ENCODE peak calls at places on chromosome 10, in seven cellular contexts. One of them, this sample, is unnamed.
A peak's percentile ranks its signal among the peaks of the same experiment; 100 is the strongest.

GRCh38 chr10:95237376-95238170 is 43.5 kb downstream of the ACSM6 start:
- DNase-seq in heart right ventricle: no peak
- DNase-seq in kidney epithelial cell: no peak
- DNase-seq in T47D: no peak
- DNase-seq in NCI-H1417: peak; percentile 11
- DNase-seq in activated CD4-positive, alpha-beta T cell treated with anti-CD3 and anti-CD28 coated beads for 48 hours: no peak
- DNase-seq in OCI-LY7: peak; percentile 40
- DNase-seq in this sample: no peak

GRCh38 chr10:122664501-122664900 is 35.1 kb downstream of the C10orf120 start:
- DNase-seq in T47D: no peak
- DNase-seq in activated CD4-positive, alpha-beta T cell treated with anti-CD3 and anti-CD28 coated beads for 48 hours: no peak
- DNase-seq in kidney epithelial cell: no peak
- DNase-seq in OCI-LY7: no peak
- DNase-seq in NCI-H1417: no peak
- DNase-seq in heart right ventricle: no peak
- DNase-seq in this sample: no peak

GRCh38 chr10:68796609-68797008 is 30.7 kb upstream of the STOX1 start:
- DNase-seq in NCI-H1417: no peak
- DNase-seq in activated CD4-positive, alpha-beta T cell treated with anti-CD3 and anti-CD28 coated beads for 48 hours: no peak
- DNase-seq in heart right ventricle: no peak
- DNase-seq in OCI-LY7: no peak
- DNase-seq in T47D: no peak
- DNase-seq in kidney epithelial cell: no peak
- DNase-seq in this sample: no peak

GRCh38 chr10:129741978-129742741 is 221.9 kb downstream of the EBF3 start:
- DNase-seq in OCI-LY7: no peak
- DNase-seq in kidney epithelial cell: no peak
- DNase-seq in heart right ventricle: no peak
- DNase-seq in activated CD4-positive, alpha-beta T cell treated with anti-CD3 and anti-CD28 coated beads for 48 hours: no peak
- DNase-seq in NCI-H1417: no peak
- DNase-seq in T47D: no peak
- DNase-seq in this sample: no peak

GRCh38 chr10:80108576-80109239 is 23.8 kb upstream of the PLAC9 start:
- DNase-seq in heart right ventricle: no peak
- DNase-seq in kidney epithelial cell: no peak
- DNase-seq in activated CD4-positive, alpha-beta T cell treated with anti-CD3 and anti-CD28 coated beads for 48 hours: no peak
- DNase-seq in OCI-LY7: no peak
- DNase-seq in NCI-H1417: no peak
- DNase-seq in T47D: no peak
- DNase-seq in this sample: no peak

GRCh38 chr10:33248638-33249037 is 85.8 kb downstream of the NRP1 start:
- DNase-seq in OCI-LY7: peak; percentile 3
- DNase-seq in T47D: no peak
- DNase-seq in kidney epithelial cell: no peak
- DNase-seq in NCI-H1417: no peak
- DNase-seq in activated CD4-positive, alpha-beta T cell treated with anti-CD3 and anti-CD28 coated beads for 48 hours: no peak
- DNase-seq in heart right ventricle: no peak
- DNase-seq in this sample: peak; percentile 18

GRCh38 chr10:607545-608196 is 81.8 kb downstream of the DIP2C start:
- DNase-seq in heart right ventricle: no peak
- DNase-seq in T47D: no peak
- DNase-seq in kidney epithelial cell: no peak
- DNase-seq in OCI-LY7: no peak
- DNase-seq in NCI-H1417: no peak
- DNase-seq in activated CD4-positive, alpha-beta T cell treated with anti-CD3 and anti-CD28 coated beads for 48 hours: no peak
- DNase-seq in this sample: no peak

GRCh38 chr10:122143238-122143841 is 127.8 kb upstream of the BTBD16 start:
- DNase-seq in T47D: peak; percentile 45
- DNase-seq in heart right ventricle: no peak
- DNase-seq in activated CD4-positive, alpha-beta T cell treated with anti-CD3 and anti-CD28 coated beads for 48 hours: no peak
- DNase-seq in kidney epithelial cell: no peak
- DNase-seq in NCI-H1417: no peak
- DNase-seq in OCI-LY7: no peak
- DNase-seq in this sample: no peak

GRCh38 chr10:122152544-122152943 is 118.6 kb upstream of the BTBD16 start:
- DNase-seq in T47D: no peak
- DNase-seq in OCI-LY7: no peak
- DNase-seq in activated CD4-positive, alpha-beta T cell treated with anti-CD3 and anti-CD28 coated beads for 48 hours: no peak
- DNase-seq in NCI-H1417: no peak
- DNase-seq in kidney epithelial cell: no peak
- DNase-seq in heart right ventricle: peak; percentile 80
- DNase-seq in this sample: no peak

GRCh38 chr10:79202188-79203013 is 133.6 kb downstream of the ZMIZ1 start:
- DNase-seq in NCI-H1417: no peak
- DNase-seq in kidney epithelial cell: no peak
- DNase-seq in heart right ventricle: peak; percentile 49
- DNase-seq in OCI-LY7: peak; percentile 71
- DNase-seq in activated CD4-positive, alpha-beta T cell treated with anti-CD3 and anti-CD28 coated beads for 48 hours: peak; percentile 62
- DNase-seq in T47D: no peak
- DNase-seq in this sample: peak; percentile 67

GRCh38 chr10:60235001-60235400 is 154.7 kb downstream of the ANK3 start:
- DNase-seq in kidney epithelial cell: peak; percentile 9
- DNase-seq in heart right ventricle: no peak
- DNase-seq in NCI-H1417: no peak
- DNase-seq in T47D: no peak
- DNase-seq in OCI-LY7: no peak
- DNase-seq in activated CD4-positive, alpha-beta T cell treated with anti-CD3 and anti-CD28 coated beads for 48 hours: no peak
- DNase-seq in this sample: no peak

GRCh38 chr10:22022257-22023051 is 18.9 kb upstream of the DNAJC1 start:
- DNase-seq in kidney epithelial cell: no peak
- DNase-seq in activated CD4-positive, alpha-beta T cell treated with anti-CD3 and anti-CD28 coated beads for 48 hours: peak; percentile 55
- DNase-seq in T47D: no peak
- DNase-seq in NCI-H1417: no peak
- DNase-seq in OCI-LY7: peak; percentile 4
- DNase-seq in heart right ventricle: peak; percentile 14
- DNase-seq in this sample: peak; percentile 55

GRCh38 chr10:47420305-47421056 is 36.4 kb upstream of the ZNF488 start:
- DNase-seq in OCI-LY7: no peak
- DNase-seq in heart right ventricle: no peak
- DNase-seq in kidney epithelial cell: no peak
- DNase-seq in T47D: no peak
- DNase-seq in activated CD4-positive, alpha-beta T cell treated with anti-CD3 and anti-CD28 coated beads for 48 hours: no peak
- DNase-seq in NCI-H1417: no peak
- DNase-seq in this sample: no peak

GRCh38 chr10:7670157-7670556 is 3.4 kb upstream of the ITIH5 start:
- DNase-seq in T47D: no peak
- DNase-seq in activated CD4-positive, alpha-beta T cell treated with anti-CD3 and anti-CD28 coated beads for 48 hours: no peak
- DNase-seq in kidney epithelial cell: no peak
- DNase-seq in OCI-LY7: no peak
- DNase-seq in NCI-H1417: no peak
- DNase-seq in heart right ventricle: no peak
- DNase-seq in this sample: no peak

GRCh38 chr10:73768881-73769280 is 13.0 kb upstream of the CHCHD1 start:
- DNase-seq in OCI-LY7: peak; percentile 81
- DNase-seq in T47D: no peak
- DNase-seq in kidney epithelial cell: no peak
- DNase-seq in heart right ventricle: no peak
- DNase-seq in NCI-H1417: no peak
- DNase-seq in activated CD4-positive, alpha-beta T cell treated with anti-CD3 and anti-CD28 coated beads for 48 hours: peak; percentile 73
- DNase-seq in this sample: no peak

GRCh38 chr10:113322843-113323242 is 230.0 kb upstream of the HABP2 start:
- DNase-seq in T47D: no peak
- DNase-seq in OCI-LY7: no peak
- DNase-seq in kidney epithelial cell: no peak
- DNase-seq in activated CD4-positive, alpha-beta T cell treated with anti-CD3 and anti-CD28 coated beads for 48 hours: no peak
- DNase-seq in heart right ventricle: no peak
- DNase-seq in NCI-H1417: no peak
- DNase-seq in this sample: no peak

GRCh38 chr10:7260412-7260900 is 150.4 kb downstream of the SFMBT2 start:
- DNase-seq in OCI-LY7: peak; percentile 79
- DNase-seq in NCI-H1417: peak; percentile 8
- DNase-seq in T47D: peak; percentile 38
- DNase-seq in activated CD4-positive, alpha-beta T cell treated with anti-CD3 and anti-CD28 coated beads for 48 hours: no peak
- DNase-seq in heart right ventricle: no peak
- DNase-seq in kidney epithelial cell: peak; percentile 18
- DNase-seq in this sample: peak; percentile 76

GRCh38 chr10:27745719-27746363 is at the start of gene MKX:
- DNase-seq in activated CD4-positive, alpha-beta T cell treated with anti-CD3 and anti-CD28 coated beads for 48 hours: peak; percentile 56
- DNase-seq in heart right ventricle: no peak
- DNase-seq in T47D: no peak
- DNase-seq in OCI-LY7: no peak
- DNase-seq in NCI-H1417: peak; percentile 68
- DNase-seq in kidney epithelial cell: no peak
- DNase-seq in this sample: no peak

GRCh38 chr10:119120413-119120867 is 16.5 kb downstream of the DENND10 start:
- DNase-seq in heart right ventricle: no peak
- DNase-seq in kidney epithelial cell: no peak
- DNase-seq in OCI-LY7: peak; percentile 55
- DNase-seq in NCI-H1417: no peak
- DNase-seq in T47D: no peak
- DNase-seq in activated CD4-positive, alpha-beta T cell treated with anti-CD3 and anti-CD28 coated beads for 48 hours: no peak
- DNase-seq in this sample: peak; percentile 59

GRCh38 chr10:52950578-52950977 is 178.0 kb upstream of the MBL2 start:
- DNase-seq in NCI-H1417: no peak
- DNase-seq in OCI-LY7: no peak
- DNase-seq in T47D: no peak
- DNase-seq in heart right ventricle: no peak
- DNase-seq in activated CD4-positive, alpha-beta T cell treated with anti-CD3 and anti-CD28 coated beads for 48 hours: no peak
- DNase-seq in kidney epithelial cell: no peak
- DNase-seq in this sample: no peak

GRCh38 chr10:99612167-99612831 is 7.9 kb downstream of the SLC25A28 start:
- DNase-seq in OCI-LY7: peak; percentile 66
- DNase-seq in T47D: peak; percentile 74
- DNase-seq in activated CD4-positive, alpha-beta T cell treated with anti-CD3 and anti-CD28 coated beads for 48 hours: no peak
- DNase-seq in kidney epithelial cell: no peak
- DNase-seq in NCI-H1417: peak; percentile 22
- DNase-seq in heart right ventricle: no peak
- DNase-seq in this sample: peak; percentile 78

GRCh38 chr10:107169516-107169915 is 5.0 kb upstream of the SORCS1 start:
- DNase-seq in heart right ventricle: no peak
- DNase-seq in NCI-H1417: no peak
- DNase-seq in kidney epithelial cell: no peak
- DNase-seq in activated CD4-positive, alpha-beta T cell treated with anti-CD3 and anti-CD28 coated beads for 48 hours: no peak
- DNase-seq in OCI-LY7: no peak
- DNase-seq in T47D: no peak
- DNase-seq in this sample: peak; percentile 41

GRCh38 chr10:91788527-91788926 is 9.7 kb upstream of the TNKS2 start:
- DNase-seq in activated CD4-positive, alpha-beta T cell treated with anti-CD3 and anti-CD28 coated beads for 48 hours: no peak
- DNase-seq in NCI-H1417: no peak
- DNase-seq in OCI-LY7: no peak
- DNase-seq in kidney epithelial cell: no peak
- DNase-seq in heart right ventricle: no peak
- DNase-seq in T47D: no peak
- DNase-seq in this sample: no peak

GRCh38 chr10:70729763-70730357 is 55.3 kb downstream of the TBATA start:
- DNase-seq in heart right ventricle: no peak
- DNase-seq in T47D: no peak
- DNase-seq in OCI-LY7: no peak
- DNase-seq in kidney epithelial cell: no peak
- DNase-seq in NCI-H1417: peak; percentile 79
- DNase-seq in activated CD4-positive, alpha-beta T cell treated with anti-CD3 and anti-CD28 coated beads for 48 hours: no peak
- DNase-seq in this sample: no peak

GRCh38 chr10:1672001-1672781 is 65.1 kb downstream of the ADARB2 start:
- DNase-seq in kidney epithelial cell: no peak
- DNase-seq in T47D: no peak
- DNase-seq in activated CD4-positive, alpha-beta T cell treated with anti-CD3 and anti-CD28 coated beads for 48 hours: no peak
- DNase-seq in NCI-H1417: no peak
- DNase-seq in OCI-LY7: no peak
- DNase-seq in heart right ventricle: no peak
- DNase-seq in this sample: no peak

GRCh38 chr10:90288403-90288933 is 569.4 kb downstream of the HTR7 start:
- DNase-seq in heart right ventricle: no peak
- DNase-seq in OCI-LY7: no peak
- DNase-seq in kidney epithelial cell: no peak
- DNase-seq in T47D: no peak
- DNase-seq in NCI-H1417: no peak
- DNase-seq in activated CD4-positive, alpha-beta T cell treated with anti-CD3 and anti-CD28 coated beads for 48 hours: no peak
- DNase-seq in this sample: peak; percentile 76

GRCh38 chr10:26879744-26880143 is 19.0 kb upstream of the ABI1 start:
- DNase-seq in heart right ventricle: peak; percentile 17
- DNase-seq in OCI-LY7: peak; percentile 17
- DNase-seq in T47D: peak; percentile 51
- DNase-seq in kidney epithelial cell: no peak
- DNase-seq in NCI-H1417: peak; percentile 54
- DNase-seq in activated CD4-positive, alpha-beta T cell treated with anti-CD3 and anti-CD28 coated beads for 48 hours: no peak
- DNase-seq in this sample: no peak

GRCh38 chr10:35876248-35876647 is 234.2 kb upstream of the FZD8 start:
- DNase-seq in NCI-H1417: no peak
- DNase-seq in activated CD4-positive, alpha-beta T cell treated with anti-CD3 and anti-CD28 coated beads for 48 hours: no peak
- DNase-seq in T47D: no peak
- DNase-seq in heart right ventricle: no peak
- DNase-seq in OCI-LY7: no peak
- DNase-seq in kidney epithelial cell: peak; percentile 63
- DNase-seq in this sample: no peak

GRCh38 chr10:19788075-19788686 is 28.1 kb upstream of the PLXDC2 start:
- DNase-seq in T47D: no peak
- DNase-seq in OCI-LY7: peak; percentile 30
- DNase-seq in NCI-H1417: peak; percentile 4
- DNase-seq in heart right ventricle: no peak
- DNase-seq in activated CD4-positive, alpha-beta T cell treated with anti-CD3 and anti-CD28 coated beads for 48 hours: peak; percentile 11
- DNase-seq in kidney epithelial cell: peak; percentile 23
- DNase-seq in this sample: peak; percentile 85

GRCh38 chr10:51079766-51080165 is 5.5 kb downstream of the PRKG1 start:
- DNase-seq in heart right ventricle: no peak
- DNase-seq in T47D: no peak
- DNase-seq in OCI-LY7: no peak
- DNase-seq in NCI-H1417: no peak
- DNase-seq in kidney epithelial cell: no peak
- DNase-seq in activated CD4-positive, alpha-beta T cell treated with anti-CD3 and anti-CD28 coated beads for 48 hours: no peak
- DNase-seq in this sample: no peak

GRCh38 chr10:18400201-18400910 is 251.0 kb downstream of the NSUN6 start:
- DNase-seq in OCI-LY7: no peak
- DNase-seq in activated CD4-positive, alpha-beta T cell treated with anti-CD3 and anti-CD28 coated beads for 48 hours: peak; percentile 13
- DNase-seq in T47D: no peak
- DNase-seq in kidney epithelial cell: no peak
- DNase-seq in heart right ventricle: no peak
- DNase-seq in NCI-H1417: peak; percentile 12
- DNase-seq in this sample: peak; percentile 21

GRCh38 chr10:126226988-126227761 is 161.1 kb downstream of the ADAM12 start:
- DNase-seq in heart right ventricle: no peak
- DNase-seq in kidney epithelial cell: no peak
- DNase-seq in activated CD4-positive, alpha-beta T cell treated with anti-CD3 and anti-CD28 coated beads for 48 hours: no peak
- DNase-seq in OCI-LY7: no peak
- DNase-seq in T47D: no peak
- DNase-seq in NCI-H1417: no peak
- DNase-seq in this sample: no peak

GRCh38 chr10:33306756-33307519 is 27.5 kb downstream of the NRP1 start:
- DNase-seq in activated CD4-positive, alpha-beta T cell treated with anti-CD3 and anti-CD28 coated beads for 48 hours: no peak
- DNase-seq in heart right ventricle: no peak
- DNase-seq in OCI-LY7: no peak
- DNase-seq in kidney epithelial cell: no peak
- DNase-seq in NCI-H1417: no peak
- DNase-seq in T47D: no peak
- DNase-seq in this sample: no peak